ENCODE peak calls at places on chromosomes 12 and 14, in six cellular contexts. M, J, L, B, K and S are unnamed samples.

GRCh38 chr12:65612440-65612839 is 211.8 kb upstream of the HMGA2 start:
- DNase-seq in M (no peak), J (no peak), L (no peak), B (no peak), K (no peak), S (no peak)

GRCh38 chr14:71070169-71070568 is 162.9 kb downstream of the PCNX1 start:
- DNase-seq in M (no peak), J (no peak), L (no peak), B (no peak), K (no peak), S (no peak)

GRCh38 chr12:96425973-96426372 is 25.7 kb upstream of the CDK17 start:
- DNase-seq in M (no peak), J (peak; percentile 79), L (no peak), B (no peak), K (no peak), S (no peak)

GRCh38 chr14:103989034-103989433 is 46.7 kb upstream of the RD3L start:
- DNase-seq in M (no peak), J (no peak), L (no peak), B (no peak), K (no peak), S (no peak)

GRCh38 chr14:53137559-53137958 is 15.6 kb downstream of the DDHD1 start:
- DNase-seq in M (no peak), J (no peak), L (no peak), B (no peak), K (no peak), S (no peak)

GRCh38 chr12:109625131-109625559 is 51.6 kb downstream of the MVK start:
- DNase-seq in M (no peak), J (no peak), L (peak; percentile 65), B (no peak), K (no peak), S (peak; percentile 58)

GRCh38 chr12:53103860-53104305 is 597 bp downstream of the SOAT2 start:
- DNase-seq in M (no peak), J (no peak), L (no peak), B (no peak), K (no peak), S (peak; percentile 52)

GRCh38 chr12:26173153-26173552 is 22.2 kb upstream of the SSPN start:
- DNase-seq in M (no peak), J (no peak), L (no peak), B (no peak), K (no peak), S (no peak)

GRCh38 chr12:124184456-124184855 is 110.4 kb upstream of the RFLNA start:
- DNase-seq in M (no peak), J (no peak), L (no peak), B (no peak), K (no peak), S (peak; percentile 31)

GRCh38 chr14:61252354-61253063 is 28.6 kb downstream of the TMEM30B start:
- DNase-seq in M (peak; percentile 62), J (peak; percentile 96), L (peak; percentile 78), B (peak; percentile 70), K (peak; percentile 69), S (peak; percentile 85)

GRCh38 chr12:26119391-26119981 is 5.4 kb downstream of the BHLHE41 start:
- DNase-seq in M (no peak), J (peak; percentile 67), L (peak; percentile 82), B (no peak), K (no peak), S (peak; percentile 88)

GRCh38 chr14:75063491-75064204 is at the start of gene ACYP1:
- DNase-seq in M (peak; percentile 93), J (peak; percentile 79), L (peak; percentile 84), B (peak; percentile 98), K (peak; percentile 95), S (peak; percentile 88)

GRCh38 chr12:4910502-4911315 is 1.0 kb downstream of the KCNA1 start:
- DNase-seq in M (no peak), J (no peak), L (no peak), B (no peak), K (peak; percentile 17), S (peak; percentile 73)

GRCh38 chr14:57930241-57930975 is 64.5 kb upstream of the SLC35F4 start:
- DNase-seq in M (no peak), J (no peak), L (peak; percentile 92), B (no peak), K (no peak), S (no peak)